ENCODE peak calls at places on chromosomes 12 and 14, in five cellular contexts. One of them, this sample, is unnamed.

GRCh38 chr14:44657688-44658388 is 150.8 kb upstream of the FSCB start:
- DNase-seq in GM12878: no peak
- DNase-seq in HepG2: peak; percentile 4
- DNase-seq in SK-N-SH: no peak
- DNase-seq in K562: no peak
- DNase-seq in this sample: peak; percentile 5

GRCh38 chr12:20436367-20436766 is 68.0 kb downstream of the PDE3A start:
- DNase-seq in GM12878: no peak
- DNase-seq in HepG2: no peak
- DNase-seq in SK-N-SH: no peak
- DNase-seq in K562: no peak
- DNase-seq in this sample: no peak

GRCh38 chr14:52318829-52319604 is 4.9 kb downstream of the PTGER2 start:
- DNase-seq in GM12878: no peak
- DNase-seq in HepG2: no peak
- DNase-seq in SK-N-SH: peak; percentile 29
- DNase-seq in K562: no peak
- DNase-seq in this sample: no peak

GRCh38 chr12:43104524-43104923 is 447.5 kb downstream of the ADAMTS20 start:
- DNase-seq in GM12878: no peak
- DNase-seq in HepG2: no peak
- DNase-seq in SK-N-SH: no peak
- DNase-seq in K562: no peak
- DNase-seq in this sample: no peak

GRCh38 chr12:26631846-26632245 is 201.1 kb downstream of the ITPR2 start:
- DNase-seq in GM12878: no peak
- DNase-seq in HepG2: no peak
- DNase-seq in SK-N-SH: no peak
- DNase-seq in K562: no peak
- DNase-seq in this sample: no peak

GRCh38 chr12:113325938-113326337 is 9.0 kb downstream of the SLC8B1 start:
- DNase-seq in GM12878: no peak
- DNase-seq in HepG2: no peak
- DNase-seq in SK-N-SH: no peak
- DNase-seq in K562: no peak
- DNase-seq in this sample: no peak

GRCh38 chr12:95788637-95789036 is 1.9 kb downstream of the NTN4 start:
- DNase-seq in GM12878: no peak
- DNase-seq in HepG2: no peak
- DNase-seq in SK-N-SH: no peak
- DNase-seq in K562: no peak
- DNase-seq in this sample: no peak

GRCh38 chr12:44835641-44836379 is 40.3 kb downstream of the NELL2 start:
- DNase-seq in GM12878: no peak
- DNase-seq in HepG2: no peak
- DNase-seq in SK-N-SH: no peak
- DNase-seq in K562: no peak
- DNase-seq in this sample: no peak

GRCh38 chr12:121809712-121810116 is 5.9 kb downstream of the SETD1B start:
- DNase-seq in GM12878: no peak
- DNase-seq in HepG2: no peak
- DNase-seq in SK-N-SH: no peak
- DNase-seq in K562: no peak
- DNase-seq in this sample: no peak

GRCh38 chr12:104699489-104700194 is 242.9 kb downstream of the CHST11 start:
- DNase-seq in GM12878: peak; percentile 58
- DNase-seq in HepG2: no peak
- DNase-seq in SK-N-SH: no peak
- DNase-seq in K562: no peak
- DNase-seq in this sample: no peak

GRCh38 chr14:101823081-101823480 is 61.6 kb downstream of the PPP2R5C start:
- DNase-seq in GM12878: no peak
- DNase-seq in HepG2: no peak
- DNase-seq in SK-N-SH: no peak
- DNase-seq in K562: no peak
- DNase-seq in this sample: no peak

GRCh38 chr12:115232455-115233156 is 548.6 kb upstream of the TBX3 start:
- DNase-seq in GM12878: no peak
- DNase-seq in HepG2: no peak
- DNase-seq in SK-N-SH: no peak
- DNase-seq in K562: no peak
- DNase-seq in this sample: no peak

GRCh38 chr14:92563359-92563758 is 49.8 kb downstream of the RIN3 start:
- DNase-seq in GM12878: peak; percentile 53
- DNase-seq in HepG2: no peak
- DNase-seq in SK-N-SH: no peak
- DNase-seq in K562: no peak
- DNase-seq in this sample: no peak

GRCh38 chr12:13189254-13189653 is 7.3 kb upstream of the EMP1 start:
- DNase-seq in GM12878: no peak
- DNase-seq in HepG2: no peak
- DNase-seq in SK-N-SH: no peak
- DNase-seq in K562: no peak
- DNase-seq in this sample: no peak

GRCh38 chr12:93886533-93887511 is 209.6 kb downstream of the CRADD start:
- DNase-seq in GM12878: no peak
- DNase-seq in HepG2: no peak
- DNase-seq in SK-N-SH: peak; percentile 64
- DNase-seq in K562: peak; percentile 52
- DNase-seq in this sample: peak; percentile 71

GRCh38 chr12:26043139-26044006 is 81.5 kb downstream of the BHLHE41 start:
- DNase-seq in GM12878: no peak
- DNase-seq in HepG2: no peak
- DNase-seq in SK-N-SH: no peak
- DNase-seq in K562: no peak
- DNase-seq in this sample: no peak

GRCh38 chr12:105273601-105274000 is 37.6 kb upstream of the APPL2 start:
- DNase-seq in GM12878: no peak
- DNase-seq in HepG2: no peak
- DNase-seq in SK-N-SH: no peak
- DNase-seq in K562: no peak
- DNase-seq in this sample: no peak

GRCh38 chr14:33916663-33917565 is 34.0 kb downstream of the EGLN3 start:
- DNase-seq in GM12878: no peak
- DNase-seq in HepG2: no peak
- DNase-seq in SK-N-SH: no peak
- DNase-seq in K562: peak; percentile 84
- DNase-seq in this sample: no peak

GRCh38 chr14:94769413-94770250 is at the start of gene GSC:
- DNase-seq in GM12878: no peak
- DNase-seq in HepG2: no peak
- DNase-seq in SK-N-SH: peak; percentile 90
- DNase-seq in K562: no peak
- DNase-seq in this sample: peak; percentile 71

GRCh38 chr12:57128519-57129247 is 400 bp downstream of the LRP1 start:
- DNase-seq in GM12878: no peak
- DNase-seq in HepG2: no peak
- DNase-seq in SK-N-SH: peak; percentile 66
- DNase-seq in K562: no peak
- DNase-seq in this sample: no peak

GRCh38 chr14:65302571-65303184 is 109.9 kb upstream of the FUT8 start:
- DNase-seq in GM12878: peak; percentile 98
- DNase-seq in HepG2: no peak
- DNase-seq in SK-N-SH: no peak
- DNase-seq in K562: no peak
- DNase-seq in this sample: no peak

GRCh38 chr14:89503458-89503996 is 86.5 kb upstream of the FOXN3 start:
- DNase-seq in GM12878: no peak
- DNase-seq in HepG2: no peak
- DNase-seq in SK-N-SH: no peak
- DNase-seq in K562: no peak
- DNase-seq in this sample: no peak

GRCh38 chr14:50773632-50774541 is 57.1 kb downstream of the NIN start:
- DNase-seq in GM12878: no peak
- DNase-seq in HepG2: peak; percentile 11
- DNase-seq in SK-N-SH: peak; percentile 76
- DNase-seq in K562: peak; percentile 51
- DNase-seq in this sample: peak; percentile 71

GRCh38 chr12:78802593-78802992 is 62.0 kb upstream of the SYT1 start:
- DNase-seq in GM12878: no peak
- DNase-seq in HepG2: no peak
- DNase-seq in SK-N-SH: peak; percentile 19
- DNase-seq in K562: no peak
- DNase-seq in this sample: no peak

GRCh38 chr14:33598582-33598981 is 352.3 kb downstream of the EGLN3 start:
- DNase-seq in GM12878: no peak
- DNase-seq in HepG2: no peak
- DNase-seq in SK-N-SH: peak; percentile 15
- DNase-seq in K562: no peak
- DNase-seq in this sample: no peak

GRCh38 chr14:68941820-68942219 is 37.3 kb downstream of the ACTN1 start:
- DNase-seq in GM12878: no peak
- DNase-seq in HepG2: peak; percentile 88
- DNase-seq in SK-N-SH: no peak
- DNase-seq in K562: no peak
- DNase-seq in this sample: peak; percentile 30

GRCh38 chr12:55707841-55708694 is at the start of gene ITGA7:
- DNase-seq in GM12878: no peak
- DNase-seq in HepG2: no peak
- DNase-seq in SK-N-SH: peak; percentile 92
- DNase-seq in K562: peak; percentile 60
- DNase-seq in this sample: peak; percentile 84

GRCh38 chr14:101034986-101035385 is 131.5 kb upstream of the RTL1 start:
- DNase-seq in GM12878: no peak
- DNase-seq in HepG2: no peak
- DNase-seq in SK-N-SH: no peak
- DNase-seq in K562: no peak
- DNase-seq in this sample: no peak

GRCh38 chr14:81991998-81992397 is 458.3 kb upstream of the SEL1L start:
- DNase-seq in GM12878: no peak
- DNase-seq in HepG2: no peak
- DNase-seq in SK-N-SH: no peak
- DNase-seq in K562: no peak
- DNase-seq in this sample: no peak

GRCh38 chr12:113019045-113019444 is 37.5 kb upstream of the DTX1 start:
- DNase-seq in GM12878: no peak
- DNase-seq in HepG2: no peak
- DNase-seq in SK-N-SH: no peak
- DNase-seq in K562: no peak
- DNase-seq in this sample: no peak

DNA sequence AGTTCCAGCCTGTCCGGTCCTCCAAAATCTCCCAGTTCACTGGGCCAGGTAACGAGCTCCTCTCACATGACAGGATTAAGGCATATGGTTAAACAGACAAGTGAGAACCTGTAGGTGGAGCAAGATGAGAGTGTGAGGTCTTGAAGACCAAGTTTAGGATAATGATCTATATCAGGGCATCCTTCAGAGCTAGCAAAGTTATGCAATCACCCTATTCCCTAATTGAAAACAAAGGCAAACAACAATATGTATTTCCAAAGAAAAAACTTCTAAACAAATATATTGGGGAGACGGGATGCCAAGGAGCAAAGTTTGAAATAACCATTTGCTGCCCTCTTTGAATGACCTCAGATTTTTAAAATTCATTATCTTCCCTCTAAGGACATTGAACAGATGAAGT is 571.2 kb downstream of the BCL11B start:
- DNase-seq in GM12878: no peak
- DNase-seq in HepG2: no peak
- DNase-seq in SK-N-SH: no peak
- DNase-seq in K562: no peak
- DNase-seq in this sample: no peak
- TF ChIP-seq FOXM1 in GM12878: no peak
- TF ChIP-seq FOXM1 in HepG2: no peak
- TF ChIP-seq FOXM1 in SK-N-SH: no peak
- TF ChIP-seq FOXM1 in K562: no peak
- TF ChIP-seq FOXM1 in this sample: no peak

DNA sequence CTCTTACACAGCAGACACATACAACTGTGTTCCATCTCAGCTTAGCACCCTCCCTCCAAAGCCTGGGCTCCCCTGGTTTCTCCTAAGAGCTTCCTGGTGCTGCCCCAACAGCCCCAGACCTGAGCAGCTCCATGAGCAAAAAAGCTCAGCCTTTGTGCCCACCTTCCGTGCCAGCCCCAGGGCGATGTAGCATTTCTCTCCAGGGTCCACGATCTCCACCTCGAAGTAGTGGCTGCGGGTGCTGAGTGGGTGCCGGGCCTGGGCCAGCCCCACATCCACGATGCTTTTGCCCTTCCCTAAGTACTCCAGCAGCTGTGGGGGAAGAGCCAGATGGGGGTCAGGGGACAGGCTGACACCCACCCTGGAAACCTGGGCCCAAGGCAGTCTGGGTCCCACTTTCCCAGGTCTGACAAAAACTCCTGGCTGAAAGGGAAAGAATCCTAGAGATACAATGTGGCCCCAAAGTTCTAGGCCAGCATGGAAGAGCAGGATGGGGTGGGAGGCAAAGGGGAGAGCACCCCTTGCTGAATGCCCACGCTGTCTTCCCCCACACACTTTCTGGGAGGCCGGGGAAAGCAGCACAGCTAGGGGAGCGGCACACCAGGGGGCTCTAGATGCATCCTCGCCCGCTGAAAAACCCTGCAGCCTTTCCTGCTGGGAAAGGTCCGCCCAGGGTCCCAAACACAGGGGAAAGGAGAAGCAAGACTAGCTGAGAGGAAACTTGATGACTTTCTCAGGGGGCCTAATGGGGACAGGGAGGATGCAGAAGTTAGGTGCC is 11.0 kb downstream of the SPRYD3 start:
- DNase-seq in GM12878: no peak
- DNase-seq in HepG2: no peak
- DNase-seq in SK-N-SH: no peak
- DNase-seq in K562: no peak
- DNase-seq in this sample: no peak
- TF ChIP-seq FOXM1 in GM12878: no peak
- TF ChIP-seq FOXM1 in HepG2: no peak
- TF ChIP-seq FOXM1 in SK-N-SH: no peak
- TF ChIP-seq FOXM1 in K562: no peak
- TF ChIP-seq FOXM1 in this sample: no peak

DNA sequence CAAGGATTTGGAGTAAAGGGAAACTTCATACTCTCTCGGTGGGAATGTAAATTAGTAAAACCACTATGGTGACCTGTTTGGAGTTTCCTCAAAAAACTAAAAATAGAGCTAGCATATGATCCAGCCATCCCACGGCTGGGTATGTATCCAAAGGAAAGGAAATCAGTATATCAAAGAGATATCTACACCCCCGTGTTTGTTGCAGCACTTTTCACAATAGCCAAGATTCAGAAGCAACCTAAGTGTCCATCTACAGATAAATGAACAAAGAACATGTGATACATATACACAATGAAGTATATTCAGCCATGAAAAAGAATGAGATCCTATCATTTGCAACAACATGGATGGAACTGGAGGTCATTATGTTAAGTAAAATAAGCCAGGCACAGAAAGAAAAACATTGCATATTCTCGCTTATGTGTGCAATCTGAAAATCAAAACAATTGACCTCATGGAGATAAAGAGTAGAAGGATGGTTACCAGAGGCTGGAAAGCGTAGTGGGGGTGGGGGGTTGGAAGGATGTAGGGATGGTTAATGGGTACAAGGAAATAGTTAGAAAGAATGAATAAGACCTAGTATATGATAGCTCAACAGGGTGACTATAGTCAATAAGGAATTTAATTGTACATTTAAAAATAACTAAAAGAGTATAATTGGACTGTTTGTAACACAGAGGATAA is 468.0 kb downstream of the BCAT1 start:
- DNase-seq in GM12878: no peak
- DNase-seq in HepG2: no peak
- DNase-seq in SK-N-SH: no peak
- DNase-seq in K562: no peak
- DNase-seq in this sample: no peak
- TF ChIP-seq FOXM1 in GM12878: no peak
- TF ChIP-seq FOXM1 in HepG2: no peak
- TF ChIP-seq FOXM1 in SK-N-SH: no peak
- TF ChIP-seq FOXM1 in K562: no peak
- TF ChIP-seq FOXM1 in this sample: no peak

GRCh38 chr14:55752580-55753365 is 172.8 kb downstream of the KTN1 start:
- DNase-seq in GM12878: no peak
- DNase-seq in HepG2: no peak
- DNase-seq in SK-N-SH: no peak
- DNase-seq in K562: no peak
- DNase-seq in this sample: no peak
- TF ChIP-seq FOXM1 in GM12878: no peak
- TF ChIP-seq FOXM1 in HepG2: no peak
- TF ChIP-seq FOXM1 in SK-N-SH: no peak
- TF ChIP-seq FOXM1 in K562: no peak
- TF ChIP-seq FOXM1 in this sample: no peak